ENCODE peak calls at places on chromosomes 13 and 19, in eight cellular contexts. A, F, E, V, Y, U, I and X are unnamed samples.
A peak's percentile ranks its signal among the peaks of the same experiment; 100 is the strongest.

GRCh38 chr13:113076681-113077401 is 28.8 kb upstream of the F7 start:
- DNase-seq in U (no peak), A (no peak), V (no peak), F (no peak), Y (no peak), E (no peak), I (no peak), X (no peak)

GRCh38 chr19:36215276-36216171 is 618 bp downstream of the ZNF146 start:
- DNase-seq in F (no peak), V (no peak), Y (peak; percentile 51), I (no peak), U (peak; percentile 30), E (no peak), A (no peak), X (no peak)

GRCh38 chr19:28840891-28841290 is 372.1 kb downstream of the UQCRFS1 start:
- DNase-seq in A (no peak), I (no peak), U (no peak), F (no peak), V (no peak), E (no peak), Y (peak; percentile 51), X (no peak)

GRCh38 chr19:30070198-30070969 is 128.3 kb downstream of the URI1 start:
- DNase-seq in E (no peak), I (no peak), U (no peak), F (no peak), V (no peak), Y (no peak), A (peak; percentile 37), X (no peak)

GRCh38 chr19:45075215-45076028 is 856 bp downstream of the ZNF296 start:
- DNase-seq in A (peak; percentile 88), Y (peak; percentile 88), U (peak; percentile 52), E (peak; percentile 25), V (peak; percentile 76), F (no peak), I (peak; percentile 67), X (peak; percentile 92)

GRCh38 chr19:49327878-49328544 is 3.0 kb upstream of the SLC6A16 start:
- DNase-seq in U (no peak), A (peak; percentile 73), Y (peak; percentile 85), I (no peak), F (peak; percentile 22), V (no peak), E (no peak), X (peak; percentile 36)

GRCh38 chr19:44553478-44554171 is 24.1 kb upstream of the CEACAM20 start:
- DNase-seq in U (no peak), V (no peak), I (no peak), Y (no peak), F (no peak), A (no peak), E (no peak), X (no peak)

GRCh38 chr13:25756916-25757315 is 294.9 kb downstream of the SHISA2 start:
- DNase-seq in A (peak; percentile 62), E (no peak), Y (peak; percentile 47), V (no peak), F (no peak), U (no peak), I (no peak), X (no peak)

GRCh38 chr13:56909896-56910600 is 230.7 kb upstream of the PRR20A start:
- DNase-seq in V (no peak), I (no peak), U (no peak), A (no peak), E (no peak), F (no peak), Y (no peak), X (no peak)

GRCh38 chr13:73872397-73872796 is 261.8 kb downstream of the KLF12 start:
- DNase-seq in U (no peak), I (no peak), F (no peak), A (no peak), E (no peak), V (no peak), Y (no peak), X (no peak)

GRCh38 chr19:41409288-41409687 is 11.7 kb downstream of the BCKDHA start:
- DNase-seq in V (no peak), A (peak; percentile 76), Y (no peak), U (peak; percentile 88), F (no peak), E (no peak), I (no peak), X (peak; percentile 55)

GRCh38 chr19:53881482-53882390 is at the start of gene PRKCG:
- DNase-seq in V (no peak), Y (peak; percentile 90), E (peak; percentile 61), U (no peak), F (no peak), I (peak; percentile 29), A (peak; percentile 85), X (peak; percentile 52)

GRCh38 chr19:33631628-33631995 is 9.9 kb downstream of the CHST8 start:
- DNase-seq in Y (no peak), U (no peak), E (no peak), I (no peak), F (no peak), A (no peak), V (no peak), X (no peak)

GRCh38 chr19:47209323-47210179 is 21.4 kb downstream of the BBC3 start:
- DNase-seq in E (no peak), Y (peak; percentile 55), V (no peak), A (no peak), U (no peak), F (no peak), I (peak; percentile 40), X (no peak)

GRCh38 chr19:30317403-30317802 is 54.8 kb upstream of the ZNF536 start:
- DNase-seq in I (no peak), A (peak; percentile 24), F (no peak), V (no peak), U (no peak), E (no peak), Y (no peak), X (no peak)

DNA sequence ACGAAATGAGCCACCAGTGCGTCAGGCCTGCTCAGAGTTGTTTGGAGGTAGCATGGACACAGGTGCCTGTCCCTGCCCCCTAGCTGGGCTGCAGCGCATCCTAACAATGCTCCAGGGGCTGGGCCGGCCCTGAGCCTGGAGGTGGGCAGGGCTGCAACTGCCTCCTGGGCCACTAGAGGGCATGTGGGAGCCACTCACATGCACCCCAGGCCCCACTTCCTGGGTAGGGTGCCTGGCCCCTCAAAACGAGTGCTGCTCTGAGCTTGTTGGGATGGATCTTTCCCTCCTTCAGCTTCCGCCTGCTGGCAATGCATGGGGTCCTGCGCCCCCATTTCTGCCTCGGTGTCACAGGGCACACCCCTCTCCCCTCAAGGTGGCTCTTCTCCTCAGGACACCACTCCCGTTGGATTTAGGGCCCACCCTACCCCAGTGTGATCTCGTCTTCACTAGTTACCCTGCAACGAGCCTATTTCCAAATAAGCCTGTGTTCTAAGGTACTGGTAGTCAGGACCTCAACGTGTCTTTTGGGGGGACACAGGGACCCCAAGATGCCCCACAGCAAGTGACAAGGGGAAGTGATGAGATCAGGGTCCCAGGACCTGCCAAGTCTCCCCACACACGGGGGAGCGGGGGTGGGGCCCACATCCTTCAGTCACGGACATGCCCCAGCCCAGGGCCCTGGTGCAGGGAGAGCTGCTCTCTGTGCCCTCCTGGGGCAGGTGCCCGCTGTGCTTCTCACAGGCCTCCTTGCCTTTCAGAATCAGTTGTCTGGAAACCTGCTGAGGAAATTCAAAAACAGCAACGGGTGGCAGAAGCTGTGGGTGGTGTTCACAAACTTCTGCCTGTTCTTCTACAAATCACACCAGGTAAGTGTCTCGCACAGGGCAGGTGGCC is 131.3 kb downstream of the STK24 start:
- DNase-seq in V (peak; percentile 69), U (peak; percentile 64), A (peak; percentile 96), E (peak; percentile 63), I (peak; percentile 72), Y (peak; percentile 91), F (peak; percentile 62), X (peak; percentile 72)
- H3K27ac ChIP-seq in V (peak overlapping the region; percentile 54), U (peak overlapping the region; percentile 20), A (no peak overlapping the region), E (peak overlapping the region; percentile 38), I (peak overlapping the region; percentile 19), Y (peak overlapping the region; percentile 63), F (peak overlapping the region; percentile 55), X (no peak overlapping the region)

DNA sequence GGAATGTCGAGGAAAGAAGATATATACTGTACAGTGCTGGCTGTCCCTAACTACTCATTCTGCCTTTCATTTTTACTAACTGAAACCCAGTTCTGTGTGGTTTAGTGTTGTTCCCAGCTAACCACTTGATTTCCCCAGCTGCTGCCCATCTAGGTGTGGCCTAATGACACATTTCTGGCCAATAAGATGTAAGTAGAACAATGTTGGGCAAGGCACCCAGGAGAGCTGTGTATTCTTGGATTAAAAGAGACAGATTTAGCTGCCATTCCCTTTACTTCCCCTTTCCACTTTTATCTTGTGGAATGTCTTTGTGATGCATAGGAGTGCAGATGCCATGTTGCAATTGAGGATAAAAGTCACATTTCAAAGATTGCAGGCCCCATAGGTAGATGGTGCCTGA is 28.3 kb upstream of the PCDH9 start:
- DNase-seq in Y (peak; percentile 78), I (no peak), V (no peak), E (no peak), U (no peak), A (peak; percentile 57), F (no peak), X (no peak)
- H3K27ac ChIP-seq in Y (no peak overlapping the region), I (no peak overlapping the region), V (no peak overlapping the region), E (no peak overlapping the region), U (no peak overlapping the region), A (no peak overlapping the region), F (no peak overlapping the region), X (no peak overlapping the region)

GRCh38 chr19:38971672-38972071 is 3.9 kb downstream of the FBXO17 start:
- DNase-seq in Y (no peak), F (no peak), I (no peak), V (no peak), A (no peak), U (no peak), E (no peak), X (no peak)
- H3K27ac ChIP-seq in Y (no peak overlapping the region), F (no peak overlapping the region), I (no peak overlapping the region), V (no peak overlapping the region), A (no peak overlapping the region), U (no peak overlapping the region), E (no peak overlapping the region), X (no peak overlapping the region)

GRCh38 chr13:32254916-32255743 is 60.0 kb downstream of the ZAR1L start:
- DNase-seq in A (no peak), V (no peak), F (no peak), Y (no peak), E (no peak), U (no peak), I (no peak), X (no peak)

GRCh38 chr13:32259116-32259515 is 56.0 kb downstream of the ZAR1L start:
- DNase-seq in E (no peak), U (no peak), F (no peak), V (no peak), Y (peak; percentile 49), I (no peak), A (peak; percentile 63), X (no peak)

GRCh38 chr13:32255744-32256120 is 59.4 kb downstream of the ZAR1L start:
- DNase-seq in Y (no peak), I (no peak), E (no peak), F (no peak), A (no peak), V (no peak), U (no peak), X (no peak)

GRCh38 chr13:32256243-32256642 is 58.9 kb downstream of the ZAR1L start:
- DNase-seq in I (no peak), E (no peak), Y (no peak), F (no peak), V (no peak), A (no peak), U (no peak), X (no peak)

DNA sequence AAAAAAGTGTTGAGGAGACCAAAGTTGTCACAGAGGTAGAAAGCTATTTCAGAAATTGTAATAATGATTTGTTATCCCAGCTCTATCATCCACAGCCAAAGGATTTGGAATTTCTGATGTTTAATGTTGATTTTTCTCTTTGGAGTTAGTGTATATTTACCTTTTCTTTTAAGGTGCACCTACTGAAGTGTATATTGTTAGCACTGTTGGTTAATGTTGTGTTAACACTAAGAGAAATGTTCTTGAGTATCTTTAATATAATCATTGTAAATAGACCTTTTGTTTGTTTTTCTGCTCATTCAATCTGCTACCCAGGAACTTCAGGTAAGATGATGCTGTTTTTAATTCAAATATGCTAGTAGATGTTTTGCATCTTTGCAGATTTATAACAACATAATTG is 57.5 kb downstream of the ZAR1L start:
- DNase-seq in I (no peak), A (no peak), U (no peak), V (no peak), F (no peak), Y (no peak), E (no peak), X (no peak)
- H3K27ac ChIP-seq in I (peak overlapping the region; percentile 93), A (no peak overlapping the region), U (no peak overlapping the region), V (peak overlapping the region; percentile 81), F (no peak overlapping the region), Y (no peak overlapping the region), E (no peak overlapping the region), X (no peak overlapping the region)